ENCODE peak calls at places on chromosomes 12 and 14, in four cellular contexts. One of them, this sample, is unnamed.

GRCh38 chr14:65179918-65180724 is 77.8 kb upstream of the MAX start:
- DNase-seq in K562: no peak
- DNase-seq in HepG2: no peak
- DNase-seq in HCT116: peak; percentile 38
- DNase-seq in this sample: no peak

GRCh38 chr12:130667421-130667960 is 48.6 kb downstream of the RIMBP2 start:
- DNase-seq in HCT116: no peak
- DNase-seq in K562: no peak
- DNase-seq in HepG2: no peak
- DNase-seq in this sample: no peak

GRCh38 chr14:34426313-34427295 is 35.4 kb downstream of the SPTSSA start:
- DNase-seq in HCT116: no peak
- DNase-seq in HepG2: no peak
- DNase-seq in K562: no peak
- DNase-seq in this sample: no peak

GRCh38 chr12:90237841-90238240 is 529.2 kb upstream of the ATP2B1 start:
- DNase-seq in HepG2: no peak
- DNase-seq in HCT116: no peak
- DNase-seq in K562: no peak
- DNase-seq in this sample: no peak

GRCh38 chr12:104340917-104341611 is 37.5 kb downstream of the EID3 start:
- DNase-seq in HCT116: no peak
- DNase-seq in K562: no peak
- DNase-seq in HepG2: no peak
- DNase-seq in this sample: no peak

GRCh38 chr12:27083861-27084271 is 1.5 kb upstream of the C12orf71 start:
- DNase-seq in HCT116: no peak
- DNase-seq in HepG2: no peak
- DNase-seq in K562: no peak
- DNase-seq in this sample: no peak

GRCh38 chr12:104676636-104677035 is 219.9 kb downstream of the CHST11 start:
- DNase-seq in K562: no peak
- DNase-seq in HCT116: no peak
- DNase-seq in HepG2: no peak
- DNase-seq in this sample: no peak

GRCh38 chr12:22230280-22230794 is 104.2 kb downstream of the ST8SIA1 start:
- DNase-seq in HCT116: no peak
- DNase-seq in K562: no peak
- DNase-seq in HepG2: no peak
- DNase-seq in this sample: no peak

GRCh38 chr14:28142400-28143015 is 624.1 kb upstream of the FOXG1 start:
- DNase-seq in HepG2: no peak
- DNase-seq in HCT116: no peak
- DNase-seq in K562: no peak
- DNase-seq in this sample: no peak

GRCh38 chr12:1073652-1074051 is 82.6 kb downstream of the ERC1 start:
- DNase-seq in HCT116: no peak
- DNase-seq in K562: no peak
- DNase-seq in HepG2: no peak
- DNase-seq in this sample: no peak

GRCh38 chr12:2161478-2161877 is 108.7 kb downstream of the CACNA1C start:
- DNase-seq in HepG2: no peak
- DNase-seq in HCT116: no peak
- DNase-seq in K562: no peak
- DNase-seq in this sample: no peak

GRCh38 chr14:84657866-84658385 is 872.0 kb upstream of the FLRT2 start:
- DNase-seq in HepG2: no peak
- DNase-seq in HCT116: no peak
- DNase-seq in K562: no peak
- DNase-seq in this sample: no peak
- TF ChIP-seq SIN3A in HepG2: no peak
- TF ChIP-seq SIN3A in HCT116: no peak
- TF ChIP-seq SIN3A in K562: no peak
- TF ChIP-seq SIN3A in this sample: no peak

DNA sequence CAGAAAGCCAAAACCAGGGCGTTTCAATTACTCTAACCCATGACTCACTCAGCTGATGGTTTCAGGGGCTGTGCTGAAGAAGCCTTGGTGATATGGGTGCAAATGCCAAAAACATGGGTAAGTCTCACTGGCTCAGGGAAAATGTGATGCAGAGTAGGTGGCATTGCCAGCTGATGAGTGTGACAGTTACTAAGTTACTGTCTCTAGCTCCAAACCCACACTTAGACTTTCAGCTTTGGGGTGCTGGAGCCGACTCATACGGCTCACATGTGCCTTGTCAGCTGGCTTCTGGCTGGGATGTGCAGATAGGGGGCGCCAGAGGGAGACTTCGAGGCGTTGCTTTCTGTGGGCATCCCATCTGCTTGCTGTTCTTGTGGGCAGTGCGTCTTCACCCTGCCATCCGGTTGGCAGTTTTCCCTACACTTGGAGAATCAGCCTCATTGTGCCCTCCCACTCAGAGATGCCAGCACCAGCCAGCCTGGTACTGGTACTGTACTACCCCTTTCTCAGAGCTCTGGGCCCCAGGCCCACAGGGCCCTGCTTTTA is 11.1 kb upstream of the KRT7 start:
- DNase-seq in K562: peak; percentile 69
- DNase-seq in HepG2: no peak
- DNase-seq in HCT116: peak; percentile 67
- DNase-seq in this sample: no peak
- TF ChIP-seq TCF7L2 in K562: no peak
- TF ChIP-seq TCF7L2 in HepG2: no peak
- TF ChIP-seq TCF7L2 in HCT116: no peak
- TF ChIP-seq TCF7L2 in this sample: no peak

GRCh38 chr12:108306014-108306501 is 33.1 kb downstream of the CMKLR1 start:
- DNase-seq in HepG2: no peak
- DNase-seq in K562: peak; percentile 21
- DNase-seq in HCT116: no peak
- DNase-seq in this sample: no peak
- TF ChIP-seq SIN3A in HepG2: no peak
- TF ChIP-seq SIN3A in K562: no peak
- TF ChIP-seq SIN3A in HCT116: no peak
- TF ChIP-seq SIN3A in this sample: no peak

GRCh38 chr12:111600296-111600562 is 1.1 kb upstream of the ATXN2 start:
- DNase-seq in K562: no peak
- DNase-seq in HCT116: no peak
- DNase-seq in HepG2: peak; percentile 84
- DNase-seq in this sample: no peak
- TF ChIP-seq TCF7L2 in K562: no peak
- TF ChIP-seq TCF7L2 in HCT116: no peak
- TF ChIP-seq TCF7L2 in HepG2: no peak
- TF ChIP-seq TCF7L2 in this sample: no peak

GRCh38 chr14:50666772-50667490 is 1.2 kb downstream of the SAV1 start:
- DNase-seq in HepG2: peak; percentile 37
- DNase-seq in K562: peak; percentile 62
- DNase-seq in HCT116: no peak
- DNase-seq in this sample: no peak
- TF ChIP-seq SIN3A in HepG2: no peak
- TF ChIP-seq SIN3A in K562: no peak
- TF ChIP-seq SIN3A in HCT116: no peak
- TF ChIP-seq SIN3A in this sample: peak; percentile 35

GRCh38 chr12:40825156-40825555 is 132.9 kb downstream of the CNTN1 start:
- DNase-seq in HCT116: no peak
- DNase-seq in K562: no peak
- DNase-seq in HepG2: no peak
- DNase-seq in this sample: no peak
- TF ChIP-seq TCF7L2 in HCT116: no peak
- TF ChIP-seq TCF7L2 in K562: no peak
- TF ChIP-seq TCF7L2 in HepG2: no peak
- TF ChIP-seq TCF7L2 in this sample: no peak

GRCh38 chr12:69459477-69459876 is 10.7 kb upstream of the FRS2 start:
- DNase-seq in HCT116: no peak
- DNase-seq in HepG2: no peak
- DNase-seq in K562: no peak
- DNase-seq in this sample: no peak

GRCh38 chr12:69456239-69456638 is 13.9 kb upstream of the FRS2 start:
- DNase-seq in HCT116: no peak
- DNase-seq in K562: no peak
- DNase-seq in HepG2: no peak
- DNase-seq in this sample: no peak

GRCh38 chr12:69457433-69457832 is 12.8 kb upstream of the FRS2 start:
- DNase-seq in HepG2: no peak
- DNase-seq in HCT116: no peak
- DNase-seq in K562: no peak
- DNase-seq in this sample: no peak
- TF ChIP-seq SIN3A in HepG2: no peak
- TF ChIP-seq SIN3A in HCT116: no peak
- TF ChIP-seq SIN3A in K562: no peak
- TF ChIP-seq SIN3A in this sample: no peak

DNA sequence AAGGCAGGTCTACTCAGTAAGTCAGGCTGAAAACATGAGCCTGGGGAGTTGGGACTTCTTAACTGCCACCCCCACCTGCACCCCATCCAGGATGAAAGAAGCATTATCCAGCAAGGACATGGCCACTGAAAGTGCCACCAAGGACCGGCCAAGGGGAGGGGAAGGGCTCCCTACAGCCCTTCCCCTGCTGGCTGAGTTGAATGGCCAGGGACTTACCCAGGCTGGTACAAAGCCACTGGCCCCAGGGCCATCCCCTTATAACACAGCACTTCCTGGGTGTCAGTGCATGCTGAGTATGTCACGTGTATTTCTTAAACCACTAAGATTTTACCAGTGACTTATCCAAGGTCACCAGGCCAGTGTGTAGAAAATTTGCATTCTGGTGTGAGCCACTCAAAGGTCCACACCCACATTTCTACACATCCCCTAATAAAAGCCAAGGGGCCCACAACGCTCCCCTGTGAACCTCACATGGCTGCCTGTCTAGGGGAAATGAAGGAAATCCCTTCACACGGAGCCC is 29.3 kb upstream of the ZFP36L1 start:
- DNase-seq in HCT116: no peak
- DNase-seq in K562: peak; percentile 32
- DNase-seq in HepG2: no peak
- DNase-seq in this sample: no peak
- TF ChIP-seq TCF7L2 in HCT116: no peak
- TF ChIP-seq TCF7L2 in K562: no peak
- TF ChIP-seq TCF7L2 in HepG2: no peak
- TF ChIP-seq TCF7L2 in this sample: no peak

DNA sequence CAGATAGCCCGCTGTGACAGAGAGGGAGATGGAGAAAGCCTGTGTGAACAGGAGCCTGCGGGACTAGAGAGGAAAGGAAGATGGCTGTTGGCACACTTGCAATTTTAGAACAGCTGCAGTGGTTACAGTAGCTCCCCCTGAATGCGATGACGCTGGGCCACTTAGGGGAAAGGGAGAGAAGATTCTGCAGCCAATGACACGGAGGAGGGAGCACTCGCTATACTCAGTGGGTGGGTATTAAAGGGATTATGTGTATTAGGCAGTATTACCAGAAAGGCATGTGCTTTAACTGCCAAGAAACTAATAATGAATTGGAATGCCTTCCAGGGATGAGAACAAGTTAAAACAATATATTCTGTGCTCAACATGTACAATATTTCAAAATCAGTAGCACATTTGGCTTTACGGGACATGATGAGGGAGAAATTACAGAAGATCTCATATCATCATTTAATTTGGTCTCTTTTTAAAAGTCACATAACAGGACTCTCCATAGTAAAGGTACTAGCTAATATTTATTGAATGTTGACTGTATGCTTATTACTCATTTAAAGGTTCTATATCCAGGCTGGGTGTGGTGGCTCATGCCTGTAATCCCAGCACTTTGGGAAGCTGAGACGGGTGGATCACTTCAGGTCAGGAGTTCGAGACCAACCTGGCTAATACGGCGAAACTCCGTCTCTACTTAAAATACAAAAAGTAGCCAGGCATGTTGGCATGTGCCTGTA is 35.9 kb upstream of the FOS start:
- DNase-seq in HCT116: no peak
- DNase-seq in K562: no peak
- DNase-seq in HepG2: no peak
- DNase-seq in this sample: no peak
- TF ChIP-seq SIN3A in HCT116: no peak
- TF ChIP-seq SIN3A in K562: no peak
- TF ChIP-seq SIN3A in HepG2: no peak
- TF ChIP-seq SIN3A in this sample: no peak